ENCODE peak calls at places on chromosomes 4 and X, in five cellular contexts. C, Z, W, Y and K are unnamed samples.

GRCh38 chr4:81137894-81138293 is 77.1 kb downstream of the PRKG2 start:
- DNase-seq in C (no peak), Y (no peak), W (no peak), Z (no peak), K (no peak)

GRCh38 chr4:3320361-3321023 is 27.7 kb downstream of the RGS12 start:
- DNase-seq in Z (no peak), C (peak; percentile 58), Y (no peak), W (no peak), K (no peak)

GRCh38 chr4:15955670-15956069 is 7.3 kb downstream of the FGFBP2 start:
- DNase-seq in Z (no peak), C (no peak), W (no peak), Y (no peak), K (no peak)

GRCh38 chrX:144946696-144947095 is 300.6 kb upstream of the SPANXN1 start:
- DNase-seq in Y (no peak), Z (no peak), W (no peak), C (no peak), K (no peak)

GRCh38 chrX:40644821-40645358 is 2.5 kb downstream of the CXorf38 start:
- DNase-seq in W (no peak), C (peak; percentile 71), Y (no peak), Z (peak; percentile 18), K (no peak)

GRCh38 chr4:77127837-77128621 is 29.0 kb upstream of the CCNG2 start:
- DNase-seq in Z (no peak), C (no peak), W (no peak), Y (no peak), K (no peak)

GRCh38 chrX:24999501-24999900 is 16.3 kb downstream of the ARX start:
- DNase-seq in Y (no peak), W (no peak), Z (no peak), C (no peak), K (no peak)

GRCh38 chr4:17787315-17787714 is 5.9 kb upstream of the FAM184B start:
- DNase-seq in C (no peak), W (no peak), Y (no peak), Z (no peak), K (no peak)

GRCh38 chrX:72714471-72714916 is 388 bp upstream of the PHKA1 start:
- DNase-seq in Z (peak; percentile 33), Y (peak; percentile 6), W (peak; percentile 40), C (peak; percentile 68), K (peak; percentile 88)

GRCh38 chrX:137427061-137427778 is 138.7 kb upstream of the ZIC3 start:
- DNase-seq in Z (no peak), W (peak; percentile 34), C (no peak), Y (no peak), K (peak; percentile 69)

GRCh38 chrX:153474266-153474665 is 3.9 kb upstream of the HAUS7 start:
- DNase-seq in Y (no peak), C (no peak), W (no peak), Z (no peak), K (peak; percentile 30)

GRCh38 chrX:120677017-120677652 is 47.3 kb upstream of the C1GALT1C1 start:
- DNase-seq in Z (no peak), C (no peak), W (no peak), Y (no peak), K (no peak)

GRCh38 chr4:46992338-46992737 is 1.0 kb downstream of the GABRA4 start:
- DNase-seq in W (peak; percentile 5), C (no peak), Z (no peak), Y (no peak), K (no peak)

GRCh38 chr4:154049457-154050181 is 260.7 kb upstream of the SFRP2 start:
- DNase-seq in C (no peak), Y (no peak), W (peak; percentile 21), Z (no peak), K (peak; percentile 59)

GRCh38 chr4:86296865-86297264 is 63.0 kb downstream of the MAPK10 start:
- DNase-seq in Z (no peak), W (no peak), Y (no peak), C (no peak), K (no peak)

GRCh38 chr4:11427201-11427996 is 1.3 kb downstream of the HS3ST1 start:
- DNase-seq in Z (no peak), C (no peak), W (peak; percentile 30), Y (no peak), K (peak; percentile 28)

GRCh38 chr4:25654031-25654970 is 1.4 kb upstream of the SLC34A2 start:
- DNase-seq in C (no peak), Z (no peak), W (no peak), Y (no peak), K (no peak)

GRCh38 chr4:39066371-39066770 is 4.3 kb downstream of the KLHL5 start:
- DNase-seq in W (no peak), Y (no peak), C (no peak), Z (no peak), K (no peak)

GRCh38 chr4:6839579-6839978 is 57.1 kb downstream of the KIAA0232 start:
- DNase-seq in Z (no peak), C (no peak), W (no peak), Y (no peak), K (peak; percentile 42)